ENCODE peak calls at places on chromosomes 12 and 14, in four cellular contexts. F is left ventricle myocardium superior, H is Caco-2, J is OCI-M1. X is an unnamed sample.

GRCh38 chr14:101075025-101075800 is 171.7 kb upstream of the RTL1 start:
- DNase-seq in F (no peak), H (no peak), J (no peak), X (no peak)

GRCh38 chr12:89874146-89874545 is 165.5 kb upstream of the ATP2B1 start:
- DNase-seq in F (no peak), H (no peak), J (no peak), X (no peak)

GRCh38 chr12:76329163-76329562 is 19.1 kb downstream of the BBS10 start:
- DNase-seq in F (no peak), H (peak; percentile 19), J (peak; percentile 9), X (no peak)

GRCh38 chr12:82740129-82741000 is 53.7 kb downstream of the TMTC2 start:
- DNase-seq in F (no peak), H (no peak), J (no peak), X (no peak)

GRCh38 chr14:83556746-83557460 is 1973.0 kb upstream of the FLRT2 start:
- DNase-seq in F (no peak), H (no peak), J (no peak), X (no peak)

GRCh38 chr14:90692061-90692460 is 124.2 kb downstream of the TTC7B start:
- DNase-seq in F (no peak), H (no peak), J (no peak), X (no peak)

GRCh38 chr14:75454963-75455546 is 27.2 kb downstream of the JDP2 start:
- DNase-seq in F (peak; percentile 77), H (no peak), J (peak; percentile 38), X (no peak)

GRCh38 chr12:53046655-53047220 is 3.1 kb upstream of the TNS2 start:
- DNase-seq in F (no peak), H (peak; percentile 62), J (peak; percentile 72), X (peak; percentile 34)

GRCh38 chr12:6632026-6632978 is 3.5 kb downstream of the LPAR5 start:
- DNase-seq in F (no peak), H (no peak), J (no peak), X (peak; percentile 35)

GRCh38 chr12:1419849-1420371 is 174.5 kb downstream of the FBXL14 start:
- DNase-seq in F (no peak), H (no peak), J (no peak), X (no peak)

GRCh38 chr14:54840336-54840735 is 62.3 kb downstream of the GCH1 start:
- DNase-seq in F (no peak), H (no peak), J (no peak), X (no peak)

GRCh38 chr12:59452259-59452658 is 143.6 kb upstream of the SLC16A7 start:
- DNase-seq in F (no peak), H (no peak), J (no peak), X (no peak)

GRCh38 chr12:55933158-55933798 is 2.3 kb downstream of the DGKA start:
- DNase-seq in F (no peak), H (no peak), J (no peak), X (no peak)

GRCh38 chr12:99553461-99553860 is 94.1 kb upstream of the GARIN6 start:
- DNase-seq in F (no peak), H (no peak), J (no peak), X (no peak)

GRCh38 chr14:32366256-32366655 is 37.2 kb downstream of the AKAP6 start:
- DNase-seq in F (no peak), H (peak; percentile 43), J (no peak), X (peak; percentile 99)

GRCh38 chr14:76007852-76008251 is 22.3 kb downstream of the IFT43 start:
- DNase-seq in F (no peak), H (no peak), J (no peak), X (no peak)

GRCh38 chr12:8594072-8594471 is 18.6 kb downstream of the AICDA start:
- DNase-seq in F (no peak), H (peak; percentile 19), J (no peak), X (no peak)

GRCh38 chr12:26275313-26276257 is 80.2 kb downstream of the SSPN start:
- DNase-seq in F (no peak), H (no peak), J (peak; percentile 34), X (no peak)

GRCh38 chr12:130904064-130904463 is 32.2 kb downstream of the RAN start:
- DNase-seq in F (no peak), H (no peak), J (no peak), X (no peak)

GRCh38 chr14:32711103-32711680 is 227.5 kb upstream of the NPAS3 start:
- DNase-seq in F (no peak), H (peak; percentile 41), J (peak; percentile 62), X (peak; percentile 98)

GRCh38 chr12:109291117-109291516 is 18.0 kb downstream of the FOXN4 start:
- DNase-seq in F (no peak), H (no peak), J (no peak), X (no peak)

GRCh38 chr12:64016521-64016920 is 172.0 kb downstream of the SRGAP1 start:
- DNase-seq in F (no peak), H (no peak), J (no peak), X (no peak)

GRCh38 chr14:24802236-24802635 is 168.2 kb upstream of the GZMB start:
- DNase-seq in F (no peak), H (no peak), J (no peak), X (no peak)

GRCh38 chr14:98270201-98270600 is 1001.8 kb downstream of the BCL11B start:
- DNase-seq in F (no peak), H (no peak), J (no peak), X (no peak)

GRCh38 chr14:102479777-102480176 is 29.8 kb downstream of the ANKRD9 start:
- DNase-seq in F (peak; percentile 80), H (no peak), J (peak; percentile 54), X (peak; percentile 32)

GRCh38 chr14:47277703-47278102 is 397.7 kb downstream of the MDGA2 start:
- DNase-seq in F (no peak), H (no peak), J (peak; percentile 57), X (no peak)

GRCh38 chr14:50920482-50921225 is 23.6 kb downstream of the PYGL start:
- DNase-seq in F (no peak), H (peak; percentile 31), J (no peak), X (no peak)

GRCh38 chr12:12007713-12008231 is 63.0 kb upstream of the BCL2L14 start:
- DNase-seq in F (no peak), H (no peak), J (no peak), X (no peak)

GRCh38 chr14:72516936-72517408 is 376.9 kb downstream of the DPF3 start:
- DNase-seq in F (peak; percentile 56), H (peak; percentile 68), J (peak; percentile 65), X (no peak)

GRCh38 chr14:53180272-53181221 is 27.4 kb upstream of the DDHD1 start:
- DNase-seq in F (no peak), H (peak; percentile 39), J (peak; percentile 17), X (no peak)

GRCh38 chr12:14272954-14273910 is 92.2 kb upstream of the ATF7IP start:
- DNase-seq in F (no peak), H (no peak), J (peak; percentile 84), X (peak; percentile 78)

GRCh38 chr12:13376627-13377373 is 180.3 kb downstream of the EMP1 start:
- DNase-seq in F (no peak), H (peak; percentile 36), J (no peak), X (no peak)

GRCh38 chr14:69877492-69877891 is 1.7 kb upstream of the SMOC1 start:
- DNase-seq in F (no peak), H (no peak), J (peak; percentile 3), X (no peak)

GRCh38 chr14:79254069-79254775 is 957.1 kb downstream of the DIO2 start:
- DNase-seq in F (no peak), H (no peak), J (no peak), X (no peak)

GRCh38 chr14:90287791-90288190 is 31.4 kb downstream of the PSMC1 start:
- DNase-seq in F (no peak), H (no peak), J (no peak), X (peak; percentile 39)